ENCODE peak calls at places on chromosome 9, in four cellular contexts. K is IMR-90, Q is mesenchymal stem cell, I is H9. R is an unnamed sample.

GRCh38 chr9:130165579-130165978 is 6.6 kb upstream of the NCS1 start:
- DNase-seq in Q (no peak), I (no peak), K (no peak), R (no peak)

GRCh38 chr9:90034071-90034470 is 429.3 kb downstream of the GADD45G start:
- DNase-seq in K (no peak), I (no peak), Q (no peak), R (no peak)

GRCh38 chr9:125430611-125431305 is 169.1 kb downstream of the GAPVD1 start:
- DNase-seq in K (no peak), Q (no peak), I (no peak), R (no peak)

GRCh38 chr9:6920040-6920439 is 162.3 kb downstream of the KDM4C start:
- DNase-seq in I (no peak), K (peak), Q (no peak), R (no peak)

GRCh38 chr9:20611751-20612287 is 10.5 kb downstream of the MLLT3 start:
- DNase-seq in I (no peak), K (peak), Q (peak), R (peak)

GRCh38 chr9:91884746-91885687 is 65.0 kb downstream of the ROR2 start:
- DNase-seq in Q (no peak), I (peak), K (peak), R (peak)

GRCh38 chr9:13113201-13113600 is 166.3 kb downstream of the MPDZ start:
- DNase-seq in Q (peak), I (no peak), K (peak), R (no peak)

GRCh38 chr9:93200989-93201339 is 17.0 kb downstream of the WNK2 start:
- DNase-seq in I (no peak), Q (no peak), K (no peak), R (peak)

GRCh38 chr9:63816742-63817621 is 1468.0 kb downstream of the FOXD4L5 start:
- DNase-seq in K (peak), Q (peak), I (peak), R (peak)

GRCh38 chr9:7980691-7981289 is 181.2 kb upstream of the DMAC1 start:
- DNase-seq in I (no peak), Q (no peak), K (no peak), R (peak)
- H3K18ac ChIP-seq in I (no peak), Q (no peak), K (no peak), R (peak)

DNA sequence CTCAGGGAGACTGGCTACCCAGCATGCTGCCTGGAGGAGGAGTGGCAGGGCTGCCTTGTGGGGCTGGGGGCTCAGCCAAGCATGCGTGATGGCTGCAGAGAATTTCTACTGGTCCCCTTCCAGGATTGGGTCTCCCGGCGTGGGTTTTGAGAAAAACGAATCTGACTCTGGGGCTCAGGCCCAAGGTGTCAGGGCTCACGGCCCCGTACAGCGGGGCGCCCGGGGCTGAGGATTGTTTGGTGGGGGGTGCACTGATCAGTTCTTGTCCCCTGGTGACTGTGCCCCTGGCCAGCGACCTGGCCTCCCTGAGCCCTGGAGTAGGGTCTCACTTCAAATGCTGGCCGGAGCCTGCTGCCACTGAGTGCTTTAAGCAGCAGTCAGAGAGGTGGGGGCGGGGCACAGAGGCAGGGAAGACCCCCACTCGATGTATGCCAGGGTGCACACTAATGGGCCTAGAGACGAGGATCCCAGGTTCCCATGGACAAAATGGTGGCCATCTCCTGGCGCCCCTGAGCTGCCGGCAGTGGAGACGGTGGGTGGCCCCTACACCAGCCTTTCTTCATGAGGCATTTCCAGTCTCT is 45.5 kb upstream of the RNU6ATAC start:
- DNase-seq in I (no peak), Q (no peak), K (no peak), R (no peak)
- H3K18ac ChIP-seq in I (no peak), Q (no peak), K (no peak), R (no peak)

DNA sequence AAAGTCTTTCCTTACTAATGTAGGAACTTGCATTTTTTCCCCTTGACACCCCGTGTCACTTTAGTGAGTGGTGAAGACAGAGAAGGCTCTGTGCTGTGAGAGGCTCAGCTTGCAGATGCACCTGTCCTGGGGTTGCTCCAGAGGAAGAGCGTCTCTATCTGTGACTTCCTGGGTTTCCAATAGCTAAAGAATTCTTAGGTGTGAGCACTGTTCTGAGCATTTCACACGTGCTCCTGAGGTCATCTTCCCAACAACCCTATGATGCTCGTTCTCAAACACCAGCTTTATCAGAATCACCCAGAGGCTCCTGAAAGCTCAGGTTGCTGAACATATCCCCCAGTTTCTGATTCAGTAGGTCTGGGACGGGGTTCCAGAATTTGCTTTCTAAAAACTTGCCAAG is 6.4 kb upstream of the CTSV start:
- DNase-seq in K (no peak), I (no peak), Q (no peak), R (peak)
- H3K18ac ChIP-seq in K (no peak), I (no peak), Q (no peak), R (no peak)

GRCh38 chr9:120536949-120537640 is 42.9 kb downstream of the CDK5RAP2 start:
- DNase-seq in Q (no peak), I (no peak), K (no peak), R (no peak)
- H3K18ac ChIP-seq in Q (no peak), I (no peak), K (no peak), R (no peak)

R was measured in mesendoderm.